ENCODE peak calls at places on chromosomes 7 and 10, in five cellular contexts. One of them, this sample, is unnamed.

GRCh38 chr10:91610919-91611318 is 22.0 kb downstream of the PPP1R3C start:
- DNase-seq in hypothalamus: no peak
- DNase-seq in epithelial cell of esophagus: no peak
- DNase-seq in mucosa of descending colon: no peak
- DNase-seq in heart right ventricle: no peak
- DNase-seq in this sample: no peak

GRCh38 chr7:8991159-8991558 is 557.8 kb downstream of the NXPH1 start:
- DNase-seq in hypothalamus: no peak
- DNase-seq in epithelial cell of esophagus: no peak
- DNase-seq in mucosa of descending colon: no peak
- DNase-seq in heart right ventricle: no peak
- DNase-seq in this sample: no peak

GRCh38 chr7:47721670-47722069 is 139.8 kb upstream of the TNS3 start:
- DNase-seq in hypothalamus: no peak
- DNase-seq in epithelial cell of esophagus: peak
- DNase-seq in mucosa of descending colon: no peak
- DNase-seq in heart right ventricle: no peak
- DNase-seq in this sample: no peak

GRCh38 chr7:6436385-6436685 is 11.4 kb downstream of the DAGLB start:
- DNase-seq in hypothalamus: no peak
- DNase-seq in epithelial cell of esophagus: no peak
- DNase-seq in mucosa of descending colon: no peak
- DNase-seq in heart right ventricle: peak
- DNase-seq in this sample: no peak

GRCh38 chr7:114422478-114423217 is 8.0 kb downstream of the FOXP2 start:
- DNase-seq in hypothalamus: no peak
- DNase-seq in epithelial cell of esophagus: peak
- DNase-seq in mucosa of descending colon: no peak
- DNase-seq in heart right ventricle: no peak
- DNase-seq in this sample: no peak

GRCh38 chr7:45174966-45175765 is 17.6 kb downstream of the RAMP3 start:
- DNase-seq in hypothalamus: no peak
- DNase-seq in epithelial cell of esophagus: no peak
- DNase-seq in mucosa of descending colon: no peak
- DNase-seq in heart right ventricle: no peak
- DNase-seq in this sample: peak

GRCh38 chr7:94111009-94111408 is 106.9 kb upstream of the BET1 start:
- DNase-seq in hypothalamus: no peak
- DNase-seq in epithelial cell of esophagus: peak
- DNase-seq in mucosa of descending colon: no peak
- DNase-seq in heart right ventricle: no peak
- DNase-seq in this sample: no peak

GRCh38 chr10:70773965-70774809 is 11.0 kb downstream of the TBATA start:
- DNase-seq in hypothalamus: no peak
- DNase-seq in epithelial cell of esophagus: no peak
- DNase-seq in mucosa of descending colon: peak
- DNase-seq in heart right ventricle: no peak
- DNase-seq in this sample: peak

GRCh38 chr7:40923631-40924030 is 779.3 kb downstream of the INHBA start:
- DNase-seq in hypothalamus: no peak
- DNase-seq in epithelial cell of esophagus: no peak
- DNase-seq in mucosa of descending colon: no peak
- DNase-seq in heart right ventricle: no peak
- DNase-seq in this sample: no peak

GRCh38 chr7:110857106-110857505 is 233.8 kb upstream of the LRRN3 start:
- DNase-seq in hypothalamus: no peak
- DNase-seq in epithelial cell of esophagus: no peak
- DNase-seq in mucosa of descending colon: no peak
- DNase-seq in heart right ventricle: no peak
- DNase-seq in this sample: no peak

GRCh38 chr7:126185959-126186580 is 1066.7 kb downstream of the GRM8 start:
- DNase-seq in hypothalamus: no peak
- DNase-seq in epithelial cell of esophagus: peak
- DNase-seq in mucosa of descending colon: no peak
- DNase-seq in heart right ventricle: no peak
- DNase-seq in this sample: no peak

GRCh38 chr7:83153419-83153818 is 9.3 kb downstream of the PCLO start:
- DNase-seq in hypothalamus: no peak
- DNase-seq in epithelial cell of esophagus: no peak
- DNase-seq in mucosa of descending colon: no peak
- DNase-seq in heart right ventricle: no peak
- DNase-seq in this sample: no peak

GRCh38 chr10:33215635-33216034 is 118.8 kb downstream of the NRP1 start:
- DNase-seq in hypothalamus: no peak
- DNase-seq in epithelial cell of esophagus: peak
- DNase-seq in mucosa of descending colon: no peak
- DNase-seq in heart right ventricle: no peak
- DNase-seq in this sample: no peak

GRCh38 chr7:71846160-71846559 is 566.0 kb downstream of the CALN1 start:
- DNase-seq in hypothalamus: no peak
- DNase-seq in epithelial cell of esophagus: no peak
- DNase-seq in mucosa of descending colon: no peak
- DNase-seq in heart right ventricle: no peak
- DNase-seq in this sample: no peak

GRCh38 chr7:108326938-108327337 is 129.3 kb downstream of the NRCAM start:
- DNase-seq in hypothalamus: no peak
- DNase-seq in epithelial cell of esophagus: no peak
- DNase-seq in mucosa of descending colon: no peak
- DNase-seq in heart right ventricle: no peak
- DNase-seq in this sample: no peak

GRCh38 chr7:44396931-44397525 is 71.6 kb upstream of the CAMK2B start:
- DNase-seq in hypothalamus: no peak
- DNase-seq in epithelial cell of esophagus: no peak
- DNase-seq in mucosa of descending colon: no peak
- DNase-seq in heart right ventricle: no peak
- DNase-seq in this sample: no peak

GRCh38 chr10:5892007-5892406 is 2.0 kb downstream of the FBH1 start:
- DNase-seq in hypothalamus: no peak
- DNase-seq in epithelial cell of esophagus: no peak
- DNase-seq in mucosa of descending colon: no peak
- DNase-seq in heart right ventricle: no peak
- DNase-seq in this sample: no peak

GRCh38 chr10:129744896-129745750 is 219.0 kb downstream of the EBF3 start:
- DNase-seq in hypothalamus: no peak
- DNase-seq in epithelial cell of esophagus: no peak
- DNase-seq in mucosa of descending colon: no peak
- DNase-seq in heart right ventricle: no peak
- DNase-seq in this sample: no peak

This sample was measured in breast epithelium.